ENCODE peak calls at places on chromosomes 6 and 20, in nine cellular contexts. One of them, this sample, is unnamed.
A peak's percentile ranks its signal among the peaks of the same experiment; 100 is the strongest.

GRCh38 chr6:159074120-159074684 is 29.4 kb upstream of the TAGAP start:
- DNase-seq in Calu3: peak; percentile 36
- DNase-seq in fibroblast of the aortic adventitia: peak; percentile 58
- DNase-seq in AG04450: no peak
- DNase-seq in natural killer cell: no peak
- DNase-seq in AG09319: peak; percentile 1
- DNase-seq in left ventricle myocardium inferior: no peak
- DNase-seq in fibroblast of lung: peak; percentile 58
- DNase-seq in GM06990: no peak
- DNase-seq in this sample: no peak

GRCh38 chr20:63145156-63145555 is 70.8 kb downstream of the YTHDF1 start:
- DNase-seq in GM06990: no peak
- DNase-seq in fibroblast of the aortic adventitia: no peak
- DNase-seq in left ventricle myocardium inferior: no peak
- DNase-seq in AG09319: no peak
- DNase-seq in AG04450: no peak
- DNase-seq in natural killer cell: no peak
- DNase-seq in Calu3: no peak
- DNase-seq in fibroblast of lung: no peak
- DNase-seq in this sample: no peak

GRCh38 chr6:93388070-93388469 is 31.3 kb downstream of the EPHA7 start:
- DNase-seq in fibroblast of lung: no peak
- DNase-seq in fibroblast of the aortic adventitia: no peak
- DNase-seq in natural killer cell: no peak
- DNase-seq in AG04450: no peak
- DNase-seq in Calu3: no peak
- DNase-seq in left ventricle myocardium inferior: no peak
- DNase-seq in AG09319: no peak
- DNase-seq in GM06990: no peak
- DNase-seq in this sample: no peak

GRCh38 chr20:15523431-15523830 is 1049.8 kb downstream of the KIF16B start:
- DNase-seq in fibroblast of the aortic adventitia: no peak
- DNase-seq in AG09319: no peak
- DNase-seq in Calu3: no peak
- DNase-seq in natural killer cell: no peak
- DNase-seq in left ventricle myocardium inferior: no peak
- DNase-seq in GM06990: no peak
- DNase-seq in fibroblast of lung: no peak
- DNase-seq in AG04450: no peak
- DNase-seq in this sample: no peak

GRCh38 chr6:109073344-109074235 is 21.1 kb downstream of the SESN1 start:
- DNase-seq in fibroblast of the aortic adventitia: peak; percentile 89
- DNase-seq in AG09319: peak; percentile 44
- DNase-seq in fibroblast of lung: peak; percentile 86
- DNase-seq in GM06990: peak; percentile 25
- DNase-seq in left ventricle myocardium inferior: no peak
- DNase-seq in natural killer cell: no peak
- DNase-seq in AG04450: peak; percentile 46
- DNase-seq in Calu3: peak; percentile 58
- DNase-seq in this sample: peak; percentile 44

GRCh38 chr20:41150664-41151063 is 13.3 kb downstream of the PLCG1 start:
- DNase-seq in AG09319: no peak
- DNase-seq in fibroblast of the aortic adventitia: no peak
- DNase-seq in Calu3: no peak
- DNase-seq in natural killer cell: no peak
- DNase-seq in fibroblast of lung: no peak
- DNase-seq in GM06990: no peak
- DNase-seq in left ventricle myocardium inferior: no peak
- DNase-seq in AG04450: no peak
- DNase-seq in this sample: no peak

GRCh38 chr20:61797971-61798411 is 267.7 kb downstream of the TAF4 start:
- DNase-seq in fibroblast of the aortic adventitia: no peak
- DNase-seq in fibroblast of lung: no peak
- DNase-seq in left ventricle myocardium inferior: no peak
- DNase-seq in AG09319: no peak
- DNase-seq in Calu3: no peak
- DNase-seq in natural killer cell: no peak
- DNase-seq in AG04450: no peak
- DNase-seq in GM06990: no peak
- DNase-seq in this sample: no peak

GRCh38 chr20:19022791-19023448 is 189.5 kb upstream of the SLC24A3 start:
- DNase-seq in GM06990: no peak
- DNase-seq in natural killer cell: no peak
- DNase-seq in left ventricle myocardium inferior: no peak
- DNase-seq in AG09319: no peak
- DNase-seq in fibroblast of the aortic adventitia: no peak
- DNase-seq in AG04450: no peak
- DNase-seq in fibroblast of lung: no peak
- DNase-seq in Calu3: no peak
- DNase-seq in this sample: no peak

GRCh38 chr6:147267658-147268057 is 63.4 kb downstream of the STXBP5 start:
- DNase-seq in natural killer cell: no peak
- DNase-seq in GM06990: no peak
- DNase-seq in fibroblast of lung: no peak
- DNase-seq in left ventricle myocardium inferior: no peak
- DNase-seq in AG09319: no peak
- DNase-seq in AG04450: no peak
- DNase-seq in fibroblast of the aortic adventitia: no peak
- DNase-seq in Calu3: no peak
- DNase-seq in this sample: no peak

GRCh38 chr6:111356551-111356950 is 126.5 kb downstream of the REV3L start:
- DNase-seq in fibroblast of the aortic adventitia: no peak
- DNase-seq in AG04450: no peak
- DNase-seq in fibroblast of lung: no peak
- DNase-seq in AG09319: no peak
- DNase-seq in Calu3: no peak
- DNase-seq in left ventricle myocardium inferior: no peak
- DNase-seq in natural killer cell: no peak
- DNase-seq in GM06990: no peak
- DNase-seq in this sample: no peak

GRCh38 chr6:111358454-111358853 is 124.6 kb downstream of the REV3L start:
- DNase-seq in fibroblast of lung: no peak
- DNase-seq in AG09319: no peak
- DNase-seq in GM06990: no peak
- DNase-seq in Calu3: no peak
- DNase-seq in AG04450: peak; percentile 1
- DNase-seq in natural killer cell: no peak
- DNase-seq in fibroblast of the aortic adventitia: no peak
- DNase-seq in left ventricle myocardium inferior: no peak
- DNase-seq in this sample: no peak

GRCh38 chr6:111357680-111358079 is 125.3 kb downstream of the REV3L start:
- DNase-seq in fibroblast of the aortic adventitia: no peak
- DNase-seq in Calu3: no peak
- DNase-seq in AG09319: no peak
- DNase-seq in left ventricle myocardium inferior: no peak
- DNase-seq in GM06990: no peak
- DNase-seq in fibroblast of lung: no peak
- DNase-seq in AG04450: no peak
- DNase-seq in natural killer cell: no peak
- DNase-seq in this sample: no peak

GRCh38 chr6:111367393-111368088 is 115.5 kb downstream of the REV3L start:
- DNase-seq in Calu3: no peak
- DNase-seq in GM06990: no peak
- DNase-seq in fibroblast of the aortic adventitia: peak; percentile 93
- DNase-seq in natural killer cell: no peak
- DNase-seq in AG04450: no peak
- DNase-seq in AG09319: no peak
- DNase-seq in left ventricle myocardium inferior: no peak
- DNase-seq in fibroblast of lung: peak; percentile 37
- DNase-seq in this sample: no peak

GRCh38 chr6:111361648-111362047 is 121.4 kb downstream of the REV3L start:
- DNase-seq in fibroblast of lung: peak; percentile 51
- DNase-seq in AG04450: peak; percentile 15
- DNase-seq in AG09319: no peak
- DNase-seq in GM06990: no peak
- DNase-seq in left ventricle myocardium inferior: no peak
- DNase-seq in natural killer cell: no peak
- DNase-seq in fibroblast of the aortic adventitia: peak; percentile 59
- DNase-seq in Calu3: peak; percentile 35
- DNase-seq in this sample: no peak
- TF ChIP-seq CTCF in fibroblast of lung: peak; percentile 63
- TF ChIP-seq CTCF in AG04450: peak; percentile 63
- TF ChIP-seq CTCF in AG09319: peak; percentile 33
- TF ChIP-seq CTCF in GM06990: peak; percentile 12
- TF ChIP-seq CTCF in left ventricle myocardium inferior: peak; percentile 53
- TF ChIP-seq CTCF in natural killer cell: no peak
- TF ChIP-seq CTCF in fibroblast of the aortic adventitia: peak; percentile 58
- TF ChIP-seq CTCF in Calu3: no peak
- TF ChIP-seq CTCF in this sample: no peak

GRCh38 chr6:163529605-163530004 is 115.1 kb downstream of the QKI start:
- DNase-seq in AG09319: peak; percentile 32
- DNase-seq in Calu3: no peak
- DNase-seq in natural killer cell: no peak
- DNase-seq in fibroblast of the aortic adventitia: peak; percentile 83
- DNase-seq in left ventricle myocardium inferior: no peak
- DNase-seq in GM06990: no peak
- DNase-seq in AG04450: peak; percentile 69
- DNase-seq in fibroblast of lung: peak; percentile 81
- DNase-seq in this sample: no peak

GRCh38 chr6:163533443-163533842 is 118.9 kb downstream of the QKI start:
- DNase-seq in fibroblast of lung: peak; percentile 97
- DNase-seq in AG09319: peak; percentile 52
- DNase-seq in natural killer cell: no peak
- DNase-seq in GM06990: no peak
- DNase-seq in fibroblast of the aortic adventitia: peak; percentile 86
- DNase-seq in left ventricle myocardium inferior: no peak
- DNase-seq in AG04450: peak; percentile 80
- DNase-seq in Calu3: no peak
- DNase-seq in this sample: no peak

GRCh38 chr6:163532526-163533078 is 118.1 kb downstream of the QKI start:
- DNase-seq in AG09319: no peak
- DNase-seq in AG04450: no peak
- DNase-seq in natural killer cell: no peak
- DNase-seq in left ventricle myocardium inferior: no peak
- DNase-seq in fibroblast of lung: no peak
- DNase-seq in Calu3: no peak
- DNase-seq in fibroblast of the aortic adventitia: no peak
- DNase-seq in GM06990: no peak
- DNase-seq in this sample: no peak

GRCh38 chr6:163531122-163531521 is 116.6 kb downstream of the QKI start:
- DNase-seq in GM06990: no peak
- DNase-seq in AG09319: no peak
- DNase-seq in left ventricle myocardium inferior: no peak
- DNase-seq in fibroblast of the aortic adventitia: no peak
- DNase-seq in AG04450: no peak
- DNase-seq in fibroblast of lung: no peak
- DNase-seq in natural killer cell: no peak
- DNase-seq in Calu3: no peak
- DNase-seq in this sample: no peak

GRCh38 chr6:163530406-163530805 is 115.9 kb downstream of the QKI start:
- DNase-seq in AG09319: no peak
- DNase-seq in fibroblast of lung: no peak
- DNase-seq in Calu3: no peak
- DNase-seq in AG04450: no peak
- DNase-seq in left ventricle myocardium inferior: no peak
- DNase-seq in fibroblast of the aortic adventitia: no peak
- DNase-seq in natural killer cell: no peak
- DNase-seq in GM06990: no peak
- DNase-seq in this sample: no peak
- TF ChIP-seq CTCF in AG09319: no peak
- TF ChIP-seq CTCF in fibroblast of lung: no peak
- TF ChIP-seq CTCF in Calu3: no peak
- TF ChIP-seq CTCF in AG04450: no peak
- TF ChIP-seq CTCF in left ventricle myocardium inferior: no peak
- TF ChIP-seq CTCF in fibroblast of the aortic adventitia: no peak
- TF ChIP-seq CTCF in natural killer cell: no peak
- TF ChIP-seq CTCF in GM06990: no peak
- TF ChIP-seq CTCF in this sample: no peak

GRCh38 chr6:50056242-50056641 is 6.5 kb upstream of the DEFB112 start:
- DNase-seq in fibroblast of lung: no peak
- DNase-seq in GM06990: no peak
- DNase-seq in Calu3: no peak
- DNase-seq in fibroblast of the aortic adventitia: no peak
- DNase-seq in natural killer cell: no peak
- DNase-seq in AG04450: no peak
- DNase-seq in AG09319: no peak
- DNase-seq in left ventricle myocardium inferior: no peak
- DNase-seq in this sample: no peak

DNA sequence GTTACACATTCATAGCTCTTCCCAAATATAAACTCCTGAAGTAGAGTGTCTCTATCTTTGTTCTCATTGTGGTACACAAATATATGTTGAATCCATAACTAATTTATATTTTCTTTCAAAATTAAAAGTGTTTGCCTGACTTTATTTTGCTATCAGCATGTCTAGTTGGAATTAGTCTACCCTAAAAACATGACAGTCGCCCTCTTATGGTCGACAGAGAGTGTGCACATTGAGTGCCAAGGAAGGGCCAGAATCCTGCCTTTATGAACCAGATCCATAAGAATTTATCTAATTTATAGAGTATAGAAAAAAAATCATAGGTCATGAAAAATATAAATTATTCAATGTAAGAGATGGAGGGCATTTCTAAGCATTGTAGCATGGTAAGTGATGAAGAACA is 12.3 kb upstream of the DEFB112 start:
- DNase-seq in GM06990: no peak
- DNase-seq in Calu3: peak; percentile 16
- DNase-seq in AG04450: no peak
- DNase-seq in AG09319: no peak
- DNase-seq in fibroblast of the aortic adventitia: no peak
- DNase-seq in natural killer cell: no peak
- DNase-seq in left ventricle myocardium inferior: no peak
- DNase-seq in fibroblast of lung: peak; percentile 1
- DNase-seq in this sample: no peak
- TF ChIP-seq CTCF in GM06990: peak; percentile 67
- TF ChIP-seq CTCF in Calu3: peak; percentile 34
- TF ChIP-seq CTCF in AG04450: peak; percentile 54
- TF ChIP-seq CTCF in AG09319: no peak
- TF ChIP-seq CTCF in fibroblast of the aortic adventitia: no peak
- TF ChIP-seq CTCF in natural killer cell: no peak
- TF ChIP-seq CTCF in left ventricle myocardium inferior: no peak
- TF ChIP-seq CTCF in fibroblast of lung: no peak
- TF ChIP-seq CTCF in this sample: peak; percentile 16

GRCh38 chr20:56926501-56926900 is 297.4 kb downstream of the TFAP2C start:
- DNase-seq in fibroblast of lung: no peak
- DNase-seq in fibroblast of the aortic adventitia: no peak
- DNase-seq in GM06990: no peak
- DNase-seq in Calu3: no peak
- DNase-seq in natural killer cell: no peak
- DNase-seq in left ventricle myocardium inferior: no peak
- DNase-seq in AG04450: no peak
- DNase-seq in AG09319: no peak
- DNase-seq in this sample: no peak

GRCh38 chr20:56925696-56926101 is 296.6 kb downstream of the TFAP2C start:
- DNase-seq in fibroblast of the aortic adventitia: no peak
- DNase-seq in fibroblast of lung: no peak
- DNase-seq in left ventricle myocardium inferior: no peak
- DNase-seq in AG09319: no peak
- DNase-seq in GM06990: no peak
- DNase-seq in Calu3: no peak
- DNase-seq in AG04450: no peak
- DNase-seq in natural killer cell: no peak
- DNase-seq in this sample: no peak

GRCh38 chr20:56924316-56924975 is 295.3 kb downstream of the TFAP2C start:
- DNase-seq in fibroblast of the aortic adventitia: no peak
- DNase-seq in fibroblast of lung: peak; percentile 2
- DNase-seq in natural killer cell: no peak
- DNase-seq in AG09319: no peak
- DNase-seq in left ventricle myocardium inferior: no peak
- DNase-seq in Calu3: no peak
- DNase-seq in AG04450: no peak
- DNase-seq in GM06990: no peak
- DNase-seq in this sample: no peak

GRCh38 chr20:56922497-56922896 is 293.4 kb downstream of the TFAP2C start:
- DNase-seq in AG09319: no peak
- DNase-seq in fibroblast of lung: no peak
- DNase-seq in left ventricle myocardium inferior: no peak
- DNase-seq in natural killer cell: no peak
- DNase-seq in GM06990: no peak
- DNase-seq in Calu3: no peak
- DNase-seq in fibroblast of the aortic adventitia: no peak
- DNase-seq in AG04450: no peak
- DNase-seq in this sample: no peak

GRCh38 chr20:56924976-56925695 is 296.0 kb downstream of the TFAP2C start:
- DNase-seq in fibroblast of lung: no peak
- DNase-seq in left ventricle myocardium inferior: no peak
- DNase-seq in natural killer cell: no peak
- DNase-seq in Calu3: no peak
- DNase-seq in AG09319: no peak
- DNase-seq in fibroblast of the aortic adventitia: no peak
- DNase-seq in GM06990: no peak
- DNase-seq in AG04450: no peak
- DNase-seq in this sample: no peak
- TF ChIP-seq CTCF in fibroblast of lung: no peak
- TF ChIP-seq CTCF in left ventricle myocardium inferior: no peak
- TF ChIP-seq CTCF in natural killer cell: no peak
- TF ChIP-seq CTCF in Calu3: no peak
- TF ChIP-seq CTCF in AG09319: no peak
- TF ChIP-seq CTCF in fibroblast of the aortic adventitia: no peak
- TF ChIP-seq CTCF in GM06990: no peak
- TF ChIP-seq CTCF in AG04450: no peak
- TF ChIP-seq CTCF in this sample: no peak

This sample was measured in GM13976.